ENCODE peak calls at places on chromosome 1, in five cellular contexts. One of them, this sample, is unnamed.
A peak's percentile ranks its signal among the peaks of the same experiment; 100 is the strongest.

GRCh38 chr1:183734600-183735036 is 70.3 kb upstream of the RGL1 start:
- DNase-seq in GM23338: peak; percentile 36
- DNase-seq in endothelial cell of umbilical vein: no peak
- DNase-seq in sigmoid colon: peak; percentile 79
- DNase-seq in K562: no peak
- DNase-seq in this sample: no peak

GRCh38 chr1:223674119-223674890 is 8.8 kb upstream of the CAPN8 start:
- DNase-seq in GM23338: peak; percentile 33
- DNase-seq in endothelial cell of umbilical vein: no peak
- DNase-seq in sigmoid colon: no peak
- DNase-seq in K562: no peak
- DNase-seq in this sample: no peak

GRCh38 chr1:203270448-203270847 is 34.9 kb upstream of the BTG2 start:
- DNase-seq in GM23338: peak; percentile 33
- DNase-seq in endothelial cell of umbilical vein: no peak
- DNase-seq in sigmoid colon: no peak
- DNase-seq in K562: no peak
- DNase-seq in this sample: no peak

GRCh38 chr1:231702804-231703203 is 76.2 kb downstream of the DISC1 start:
- DNase-seq in GM23338: no peak
- DNase-seq in endothelial cell of umbilical vein: no peak
- DNase-seq in sigmoid colon: no peak
- DNase-seq in K562: no peak
- DNase-seq in this sample: no peak

GRCh38 chr1:39508266-39508665 is 16.8 kb downstream of the BMP8A start:
- DNase-seq in GM23338: no peak
- DNase-seq in endothelial cell of umbilical vein: no peak
- DNase-seq in sigmoid colon: no peak
- DNase-seq in K562: no peak
- DNase-seq in this sample: no peak

GRCh38 chr1:55478742-55479141 is 263.6 kb upstream of the USP24 start:
- DNase-seq in GM23338: peak; percentile 32
- DNase-seq in endothelial cell of umbilical vein: peak; percentile 68
- DNase-seq in sigmoid colon: no peak
- DNase-seq in K562: no peak
- DNase-seq in this sample: no peak

GRCh38 chr1:1069711-1070676 is 4.1 kb downstream of the RNF223 start:
- DNase-seq in GM23338: no peak
- DNase-seq in endothelial cell of umbilical vein: no peak
- DNase-seq in sigmoid colon: no peak
- DNase-seq in K562: peak; percentile 46
- DNase-seq in this sample: no peak

GRCh38 chr1:214899908-214900470 is 182.5 kb upstream of the KCNK2 start:
- DNase-seq in GM23338: peak; percentile 28
- DNase-seq in endothelial cell of umbilical vein: no peak
- DNase-seq in sigmoid colon: no peak
- DNase-seq in K562: no peak
- DNase-seq in this sample: no peak

GRCh38 chr1:41662656-41663437 is 178.4 kb upstream of the EDN2 start:
- DNase-seq in GM23338: peak; percentile 54
- DNase-seq in endothelial cell of umbilical vein: no peak
- DNase-seq in sigmoid colon: peak; percentile 79
- DNase-seq in K562: no peak
- DNase-seq in this sample: no peak

GRCh38 chr1:15882665-15883064 is 35.2 kb downstream of the SPEN start:
- DNase-seq in GM23338: no peak
- DNase-seq in endothelial cell of umbilical vein: no peak
- DNase-seq in sigmoid colon: no peak
- DNase-seq in K562: no peak
- DNase-seq in this sample: no peak

GRCh38 chr1:189596197-189596596 is 881.5 kb downstream of the BRINP3 start:
- DNase-seq in GM23338: no peak
- DNase-seq in endothelial cell of umbilical vein: peak; percentile 23
- DNase-seq in sigmoid colon: no peak
- DNase-seq in K562: no peak
- DNase-seq in this sample: no peak

GRCh38 chr1:165313906-165314305 is 42.6 kb downstream of the LMX1A start:
- DNase-seq in GM23338: peak; percentile 8
- DNase-seq in endothelial cell of umbilical vein: no peak
- DNase-seq in sigmoid colon: no peak
- DNase-seq in K562: no peak
- DNase-seq in this sample: no peak

GRCh38 chr1:84693009-84693408 is 2.7 kb upstream of the SSX2IP start:
- DNase-seq in GM23338: no peak
- DNase-seq in endothelial cell of umbilical vein: no peak
- DNase-seq in sigmoid colon: no peak
- DNase-seq in K562: no peak
- DNase-seq in this sample: no peak

GRCh38 chr1:198809247-198809646 is 170.4 kb downstream of the PTPRC start:
- DNase-seq in GM23338: no peak
- DNase-seq in endothelial cell of umbilical vein: no peak
- DNase-seq in sigmoid colon: no peak
- DNase-seq in K562: no peak
- DNase-seq in this sample: no peak

GRCh38 chr1:63112155-63112914 is 210.0 kb upstream of the FOXD3 start:
- DNase-seq in GM23338: no peak
- DNase-seq in endothelial cell of umbilical vein: no peak
- DNase-seq in sigmoid colon: no peak
- DNase-seq in K562: no peak
- DNase-seq in this sample: no peak

GRCh38 chr1:213687802-213688201 is 300.0 kb upstream of the PROX1 start:
- DNase-seq in GM23338: no peak
- DNase-seq in endothelial cell of umbilical vein: no peak
- DNase-seq in sigmoid colon: no peak
- DNase-seq in K562: no peak
- DNase-seq in this sample: no peak

GRCh38 chr1:245716561-245716960 is 561.8 kb downstream of the KIF26B start:
- DNase-seq in GM23338: no peak
- DNase-seq in endothelial cell of umbilical vein: no peak
- DNase-seq in sigmoid colon: no peak
- DNase-seq in K562: no peak
- DNase-seq in this sample: no peak

GRCh38 chr1:208081972-208082371 is 162.2 kb downstream of the PLXNA2 start:
- DNase-seq in GM23338: peak; percentile 52
- DNase-seq in endothelial cell of umbilical vein: no peak
- DNase-seq in sigmoid colon: no peak
- DNase-seq in K562: peak; percentile 28
- DNase-seq in this sample: no peak

GRCh38 chr1:29832936-29833335 is 596.6 kb downstream of the PTPRU start:
- DNase-seq in GM23338: no peak
- DNase-seq in endothelial cell of umbilical vein: no peak
- DNase-seq in sigmoid colon: no peak
- DNase-seq in K562: no peak
- DNase-seq in this sample: peak; percentile 58

GRCh38 chr1:96865731-96866684 is 144.4 kb downstream of the PTBP2 start:
- DNase-seq in GM23338: no peak
- DNase-seq in endothelial cell of umbilical vein: peak; percentile 81
- DNase-seq in sigmoid colon: no peak
- DNase-seq in K562: no peak
- DNase-seq in this sample: no peak

GRCh38 chr1:43834280-43835140 is 99.1 kb upstream of the ARTN start:
- DNase-seq in GM23338: no peak
- DNase-seq in endothelial cell of umbilical vein: peak; percentile 13
- DNase-seq in sigmoid colon: no peak
- DNase-seq in K562: peak; percentile 32
- DNase-seq in this sample: no peak

GRCh38 chr1:37100310-37100709 is 66.0 kb upstream of the GRIK3 start:
- DNase-seq in GM23338: no peak
- DNase-seq in endothelial cell of umbilical vein: no peak
- DNase-seq in sigmoid colon: no peak
- DNase-seq in K562: no peak
- DNase-seq in this sample: no peak

GRCh38 chr1:9284061-9284460 is 8.6 kb upstream of the SPSB1 start:
- DNase-seq in GM23338: no peak
- DNase-seq in endothelial cell of umbilical vein: no peak
- DNase-seq in sigmoid colon: no peak
- DNase-seq in K562: no peak
- DNase-seq in this sample: no peak

GRCh38 chr1:98331232-98331631 is 330.3 kb upstream of the SNX7 start:
- DNase-seq in GM23338: no peak
- DNase-seq in endothelial cell of umbilical vein: peak; percentile 32
- DNase-seq in sigmoid colon: no peak
- DNase-seq in K562: no peak
- DNase-seq in this sample: no peak

GRCh38 chr1:5877683-5878530 is 114.3 kb downstream of the NPHP4 start:
- DNase-seq in GM23338: no peak
- DNase-seq in endothelial cell of umbilical vein: no peak
- DNase-seq in sigmoid colon: no peak
- DNase-seq in K562: no peak
- DNase-seq in this sample: no peak

GRCh38 chr1:8727809-8728213 is 89.6 kb downstream of the RERE start:
- DNase-seq in GM23338: no peak
- DNase-seq in endothelial cell of umbilical vein: no peak
- DNase-seq in sigmoid colon: no peak
- DNase-seq in K562: no peak
- DNase-seq in this sample: no peak

DNA sequence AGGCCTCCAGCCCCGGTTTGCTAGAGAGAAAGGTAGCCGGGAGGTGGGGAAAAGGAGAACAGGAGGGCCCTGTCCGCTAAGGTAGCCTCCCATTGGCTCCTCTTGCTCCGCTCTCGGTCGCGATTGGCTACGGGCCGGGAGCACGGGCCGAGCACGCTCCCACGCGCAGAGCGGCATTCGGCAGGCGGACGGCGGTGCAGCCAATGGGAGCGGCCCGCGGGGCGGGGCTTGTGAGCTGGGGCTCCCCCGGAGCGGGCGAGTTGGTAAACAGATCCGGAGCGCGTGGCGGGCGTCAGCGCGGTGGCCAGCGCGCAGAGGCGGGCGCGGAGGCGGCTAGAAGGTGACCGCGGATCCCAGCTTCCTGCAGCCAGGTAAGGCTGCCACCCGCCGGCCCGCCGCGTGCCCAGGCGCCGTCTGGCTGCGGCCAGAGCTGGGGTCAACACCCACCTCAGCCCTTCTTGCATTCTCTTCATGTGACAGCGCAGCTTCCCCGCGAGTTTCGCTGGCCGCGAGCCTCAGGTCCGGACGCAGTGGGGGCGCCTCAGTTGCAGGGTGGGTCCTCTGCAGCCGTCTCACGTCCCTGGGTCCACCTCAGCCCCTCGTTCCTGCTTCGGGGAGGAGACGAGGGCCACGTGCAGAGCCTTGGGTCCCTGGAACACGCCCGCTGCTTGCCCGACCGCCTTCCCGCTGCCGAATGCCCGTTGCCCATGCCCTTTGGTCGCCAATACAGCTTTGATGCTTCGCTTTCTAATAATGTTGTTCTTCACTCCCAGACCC is at the start of gene COQ8A:
- DNase-seq in GM23338: peak; percentile 99
- DNase-seq in endothelial cell of umbilical vein: peak; percentile 99
- DNase-seq in sigmoid colon: peak; percentile 100
- DNase-seq in K562: peak; percentile 100
- DNase-seq in this sample: peak; percentile 100
- TF ChIP-seq CTCF in GM23338: no peak
- TF ChIP-seq CTCF in endothelial cell of umbilical vein: no peak
- TF ChIP-seq CTCF in sigmoid colon: no peak
- TF ChIP-seq CTCF in K562: no peak
- TF ChIP-seq CTCF in this sample: no peak

DNA sequence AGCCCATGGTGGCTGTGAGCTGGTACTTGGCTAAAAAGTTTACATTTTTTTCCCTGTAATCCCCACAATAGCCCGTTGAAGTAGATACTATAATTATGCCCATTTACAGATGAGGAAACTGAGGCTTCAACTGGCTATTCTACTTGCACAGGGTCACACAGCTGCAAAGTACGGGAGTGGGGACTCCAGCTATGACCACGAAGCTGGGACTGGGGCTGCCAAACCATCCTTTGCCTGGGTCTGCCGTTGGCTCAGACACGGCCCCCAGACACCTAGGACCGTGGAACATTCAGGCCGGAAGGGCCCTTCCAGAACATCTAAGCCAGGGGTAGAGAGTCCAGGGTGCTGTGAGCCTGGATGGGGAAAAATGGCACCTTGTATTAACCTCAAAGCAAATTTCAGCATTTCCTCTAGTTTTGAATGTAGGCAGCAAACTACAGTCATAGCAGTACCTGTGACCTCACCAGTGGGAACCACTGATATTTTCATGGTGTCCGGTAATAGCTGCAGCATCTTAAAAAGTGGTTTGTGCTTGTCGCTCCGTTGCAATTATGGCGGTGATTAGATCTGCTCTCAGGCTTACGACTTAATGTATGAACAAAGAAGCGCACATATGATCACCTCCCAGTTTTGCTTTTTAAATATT is 4.3 kb downstream of the TP73 start:
- DNase-seq in GM23338: no peak
- DNase-seq in endothelial cell of umbilical vein: no peak
- DNase-seq in sigmoid colon: no peak
- DNase-seq in K562: no peak
- DNase-seq in this sample: no peak
- TF ChIP-seq POLR2AphosphoS5 in GM23338: no peak
- TF ChIP-seq POLR2AphosphoS5 in endothelial cell of umbilical vein: no peak
- TF ChIP-seq POLR2AphosphoS5 in sigmoid colon: no peak
- TF ChIP-seq POLR2AphosphoS5 in K562: no peak
- TF ChIP-seq POLR2AphosphoS5 in this sample: no peak

DNA sequence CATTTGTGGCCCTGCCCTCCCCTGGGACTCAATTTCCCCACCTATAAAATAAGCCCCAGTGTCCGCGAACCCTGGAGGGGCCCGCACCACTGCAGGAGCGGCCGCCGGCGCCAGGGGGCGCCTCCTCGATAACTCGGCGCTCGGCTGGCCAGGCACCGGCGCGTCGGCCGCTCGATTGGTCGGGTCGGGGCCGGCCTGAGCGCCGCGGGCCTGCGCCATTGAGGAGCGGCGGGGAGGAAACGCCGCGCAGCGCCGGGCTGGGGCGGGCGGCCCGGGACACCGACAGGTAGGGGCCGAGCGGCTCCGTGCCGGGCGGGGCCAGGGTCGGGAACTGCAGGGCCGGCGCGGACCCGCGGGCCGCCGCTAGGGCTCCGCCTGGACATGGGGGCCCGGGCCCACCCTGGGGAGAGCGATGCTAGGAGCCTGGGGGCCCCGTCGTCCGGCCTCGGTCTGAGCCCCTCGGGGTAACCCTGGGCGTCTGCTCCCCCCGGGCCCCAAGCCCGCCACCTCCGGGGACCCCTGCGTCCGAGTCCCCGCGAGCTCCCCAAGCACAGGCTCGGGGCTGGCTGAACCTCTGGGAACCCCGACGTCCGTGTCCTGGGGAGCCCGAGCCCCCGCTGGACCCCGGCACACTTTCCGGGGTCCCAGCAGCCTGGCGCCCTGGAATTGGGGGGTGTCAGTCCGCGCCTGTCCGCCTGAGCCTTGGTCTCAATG is at the start of gene VPS13D:
- DNase-seq in GM23338: peak; percentile 93
- DNase-seq in endothelial cell of umbilical vein: peak; percentile 59
- DNase-seq in sigmoid colon: peak; percentile 90
- DNase-seq in K562: peak; percentile 97
- DNase-seq in this sample: no peak
- TF ChIP-seq CTCF in GM23338: peak; percentile 73
- TF ChIP-seq CTCF in endothelial cell of umbilical vein: peak; percentile 91
- TF ChIP-seq CTCF in sigmoid colon: no peak
- TF ChIP-seq CTCF in K562: peak; percentile 99
- TF ChIP-seq CTCF in this sample: peak; percentile 94

DNA sequence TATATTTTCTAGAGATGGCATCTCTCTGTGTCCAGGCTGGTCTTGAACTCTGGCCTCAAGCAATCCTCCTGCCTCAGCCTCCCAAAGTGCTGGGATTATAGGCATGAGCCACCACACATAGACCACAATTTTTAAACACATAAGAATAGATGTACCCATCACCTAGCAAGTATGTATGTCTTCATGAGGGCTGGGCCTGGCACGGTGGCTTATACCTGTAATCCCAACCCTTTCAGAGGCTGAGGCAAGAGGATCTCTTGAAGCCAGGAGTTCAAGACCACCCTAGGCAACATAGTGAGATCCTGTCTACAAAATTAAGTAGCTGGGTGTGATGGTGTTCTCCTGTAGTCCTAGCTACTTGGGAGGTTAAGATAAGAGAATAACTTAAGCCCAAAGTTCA is 13.8 kb downstream of the UQCRH start:
- DNase-seq in GM23338: no peak
- DNase-seq in endothelial cell of umbilical vein: no peak
- DNase-seq in sigmoid colon: no peak
- DNase-seq in K562: no peak
- DNase-seq in this sample: no peak
- TF ChIP-seq POLR2AphosphoS5 in GM23338: no peak
- TF ChIP-seq POLR2AphosphoS5 in endothelial cell of umbilical vein: no peak
- TF ChIP-seq POLR2AphosphoS5 in sigmoid colon: no peak
- TF ChIP-seq POLR2AphosphoS5 in K562: peak; percentile 45
- TF ChIP-seq POLR2AphosphoS5 in this sample: no peak